ENCODE peak calls at places on chromosome 19, in five cellular contexts. L is IMR-90; Z is stomach; W is thoracic aorta; V is CD8-positive, alpha-beta memory T cell. C is an unnamed sample. For H3K9me3 and H3K4me1, the result is how much of the 10 kb centered on the place peaks cover.

GRCh38 chr19:9309974-9310446 is 372 bp upstream of the ZNF699 start:
- DNase-seq in W (peak), Z (peak), L (peak), V (no peak), C (peak)

GRCh38 chr19:45097776-45098520 is 5.0 kb downstream of the PPP1R37 start:
- DNase-seq in Z (peak), W (no peak), V (no peak), L (peak), C (peak)

GRCh38 chr19:623974-624373 is 9.4 kb downstream of the POLRMT start:
- DNase-seq in Z (no peak), W (no peak), V (no peak), L (peak), C (no peak)

GRCh38 chr19:29104605-29105241 is 108.2 kb downstream of the UQCRFS1 start:
- DNase-seq in Z (no peak), L (no peak), W (no peak), V (no peak), C (no peak)

GRCh38 chr19:38049105-38049649 is 142.2 kb downstream of the SIPA1L3 start:
- DNase-seq in W (no peak), V (peak), Z (peak), L (no peak), C (peak)

GRCh38 chr19:35124098-35125060 is 8.8 kb downstream of the FXYD3 start:
- DNase-seq in L (peak), W (peak), V (peak), Z (peak), C (peak)

GRCh38 chr19:38375748-38376147 is 1.4 kb downstream of the PSMD8 start:
- DNase-seq in V (no peak), L (peak), W (no peak), Z (no peak), C (no peak)

GRCh38 chr19:38556521-38557174 is 61.1 kb downstream of the MAP4K1 start:
- DNase-seq in V (peak), Z (no peak), W (no peak), L (no peak), C (no peak)

GRCh38 chr19:35963514-35963913 is 27.3 kb downstream of the LRFN3 start:
- DNase-seq in L (peak), W (no peak), V (no peak), Z (no peak), C (no peak)

GRCh38 chr19:5691205-5691929 is 1.3 kb downstream of the RPL36 start:
- DNase-seq in V (peak), L (peak), W (no peak), Z (peak), C (peak)

GRCh38 chr19:45152504-45153338 is 8.1 kb downstream of the NKPD1 start:
- DNase-seq in V (peak), L (peak), W (no peak), Z (peak), C (peak)

GRCh38 chr19:3097442-3097871 is 3.3 kb downstream of the GNA11 start:
- DNase-seq in W (no peak), V (no peak), L (no peak), Z (peak), C (no peak)

GRCh38 chr19:35141627-35142401 is 1.2 kb upstream of the FXYD7 start:
- DNase-seq in W (no peak), Z (no peak), L (no peak), V (no peak), C (peak)

GRCh38 chr19:18168673-18169381 is 4.8 kb upstream of the IFI30 start:
- DNase-seq in V (no peak), L (no peak), Z (no peak), W (no peak), C (no peak)

GRCh38 chr19:15696654-15697194 is 23.8 kb downstream of the CYP4F12 start:
- DNase-seq in Z (no peak), V (no peak), L (no peak), W (no peak), C (no peak)

DNA sequence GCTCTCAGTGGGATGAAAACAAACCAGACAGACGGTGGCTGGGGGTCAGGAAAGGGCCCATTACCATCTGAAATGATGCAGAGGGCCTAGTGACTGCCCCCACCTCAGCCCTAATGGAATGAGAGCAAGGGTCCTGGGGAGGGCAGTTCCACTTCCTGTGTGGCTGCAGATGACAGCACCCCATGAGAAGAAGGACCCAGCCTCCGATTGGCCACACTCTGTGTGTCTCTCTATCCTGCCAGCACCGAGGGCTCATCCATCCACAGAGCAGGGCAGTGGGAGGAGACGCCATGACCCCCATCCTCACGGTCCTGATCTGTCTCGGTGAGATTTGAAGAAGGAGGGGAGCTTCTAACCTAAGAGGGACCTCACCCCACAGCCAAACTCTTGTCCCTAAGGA is 500 bp downstream of the LILRB1 start:
- DNase-seq in V (no peak), Z (no peak), W (no peak), L (no peak), C (no peak)
- H3K9me3 ChIP-seq in V (under half), Z (under half), W (under half), L (under half), C (under half)

GRCh38 chr19:41355035-41355434 is 1.3 kb upstream of the TGFB1 start:
- DNase-seq in V (no peak), L (no peak), W (no peak), Z (no peak), C (no peak)
- H3K4me1 ChIP-seq in V (half or more), L (under half), W (under half), Z (under half), C (under half)

GRCh38 chr19:49655570-49656455 is 9.8 kb downstream of the IRF3 start:
- DNase-seq in Z (no peak), L (no peak), V (no peak), W (no peak), C (no peak)
- H3K27ac ChIP-seq in Z (no peak), L (no peak), V (no peak), W (no peak), C (no peak)

DNA sequence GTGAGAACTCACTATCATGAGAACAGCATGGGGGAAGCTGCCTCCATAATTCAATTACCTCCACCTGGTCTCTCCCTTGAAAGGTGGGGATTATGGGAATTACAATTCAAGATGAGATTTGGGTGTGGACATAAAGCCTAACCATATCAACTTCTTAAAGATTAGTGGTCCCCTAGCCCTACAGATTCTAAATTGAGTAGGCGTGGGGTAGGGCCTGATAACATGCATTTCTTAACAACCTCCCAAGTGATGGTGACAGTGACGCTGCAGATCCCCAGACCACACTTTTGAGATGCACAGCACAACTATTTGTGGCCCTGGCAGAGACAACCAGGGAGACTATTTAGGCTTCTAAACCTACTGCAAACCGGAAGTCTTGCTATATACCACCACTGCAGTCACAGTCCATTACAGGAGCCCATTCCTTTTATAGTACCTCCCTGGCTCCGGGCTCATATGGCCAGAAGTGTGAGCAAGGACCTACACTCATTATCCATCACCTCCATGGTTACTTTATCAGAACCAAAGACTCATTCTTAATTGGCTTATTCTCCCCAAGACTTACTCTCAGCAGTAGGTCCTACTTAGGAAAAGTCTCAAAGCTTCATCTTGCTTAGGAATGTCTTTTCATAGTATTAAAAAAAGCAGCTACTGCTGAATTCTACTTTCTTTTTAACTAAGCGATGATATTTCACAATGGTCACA is 2.1 kb upstream of the DPY19L3 start:
- DNase-seq in V (no peak), W (no peak), Z (no peak), L (no peak), C (no peak)
- H3K9me3 ChIP-seq in V (under half), W (under half), Z (under half), L (under half), C (under half)

GRCh38 chr19:40282209-40282580 is 3.0 kb downstream of the AKT2 start:
- DNase-seq in W (no peak), L (no peak), Z (no peak), V (no peak), C (no peak)

GRCh38 chr19:40281381-40282208 is 3.5 kb downstream of the AKT2 start:
- DNase-seq in Z (no peak), L (no peak), W (no peak), V (no peak), C (no peak)

GRCh38 chr19:40284251-40284500 is 969 bp downstream of the AKT2 start:
- DNase-seq in L (no peak), Z (no peak), V (no peak), W (no peak), C (no peak)

GRCh38 chr19:40283414-40284250 is 1.5 kb downstream of the AKT2 start:
- DNase-seq in V (no peak), Z (no peak), W (no peak), L (peak), C (no peak)

GRCh38 chr19:40282920-40283319 is 2.2 kb downstream of the AKT2 start:
- DNase-seq in W (no peak), L (peak), V (no peak), Z (no peak), C (no peak)
- H3K4me1 ChIP-seq in W (half or more), L (under half), V (half or more), Z (half or more), C (under half)

C was measured in Peyer's patch.